ENCODE peak calls at places on chromosome 10, in four cellular contexts. N, X, P and R are unnamed samples.

GRCh38 chr10:34565934-34566333 is 249.2 kb downstream of the PARD3 start:
- DNase-seq in X (no peak), N (no peak), P (peak), R (peak)

GRCh38 chr10:120511165-120511564 is 54.1 kb downstream of the PLPP4 start:
- DNase-seq in P (peak), X (no peak), N (no peak), R (peak)

GRCh38 chr10:118798186-118798811 is 43.5 kb upstream of the CACUL1 start:
- DNase-seq in X (peak), N (no peak), P (peak), R (peak)

GRCh38 chr10:23368816-23369640 is 24.4 kb upstream of the C10orf67 start:
- DNase-seq in N (no peak), X (peak), P (no peak), R (no peak)

GRCh38 chr10:131852161-131852822 is 48.5 kb upstream of the PPP2R2D start:
- DNase-seq in N (no peak), P (no peak), X (no peak), R (no peak)

GRCh38 chr10:122487231-122487765 is 25.9 kb downstream of the HTRA1 start:
- DNase-seq in X (peak), N (no peak), P (peak), R (no peak)

GRCh38 chr10:110002801-110003523 is 4.8 kb upstream of the ADD3 start:
- DNase-seq in N (no peak), X (no peak), P (no peak), R (no peak)

GRCh38 chr10:100934084-100934659 is 21.4 kb downstream of the SLF2 start:
- DNase-seq in X (peak), N (no peak), P (no peak), R (peak)

GRCh38 chr10:128927389-128927788 is 539.7 kb upstream of the MGMT start:
- DNase-seq in P (no peak), X (no peak), N (peak), R (peak)

GRCh38 chr10:73967022-73967429 is 30.9 kb upstream of the VCL start:
- DNase-seq in N (no peak), P (no peak), X (no peak), R (no peak)

GRCh38 chr10:108180883-108181282 is 1016.4 kb upstream of the SORCS1 start:
- DNase-seq in P (peak), X (peak), N (no peak), R (no peak)

GRCh38 chr10:67767245-67767644 is 70.7 kb downstream of the DNAJC12 start:
- DNase-seq in X (no peak), P (no peak), N (no peak), R (no peak)

GRCh38 chr10:43960981-43961380 is 312.3 kb upstream of the ZNF32 start:
- DNase-seq in N (no peak), X (no peak), P (no peak), R (no peak)

GRCh38 chr10:96850825-96851224 is 18.7 kb downstream of the LCOR start:
- DNase-seq in N (no peak), P (peak), X (peak), R (peak)

GRCh38 chr10:47361293-47361692 is 13.1 kb downstream of the RBP3 start:
- DNase-seq in N (no peak), P (peak), X (peak), R (peak)

GRCh38 chr10:128280271-128280670 is 154.0 kb upstream of the MKI67 start:
- DNase-seq in X (no peak), N (no peak), P (no peak), R (no peak)

GRCh38 chr10:50645241-50645640 is 21.5 kb upstream of the SGMS1 start:
- DNase-seq in P (no peak), X (no peak), N (no peak), R (no peak)

GRCh38 chr10:122207596-122207995 is 63.5 kb upstream of the BTBD16 start:
- DNase-seq in P (no peak), X (peak), N (no peak), R (peak)

GRCh38 chr10:60910543-60910942 is 33.4 kb downstream of the RHOBTB1 start:
- DNase-seq in P (no peak), X (no peak), N (peak), R (peak)

GRCh38 chr10:89327803-89328441 is at the start of gene IFIT3:
- DNase-seq in N (peak), X (peak), P (peak), R (peak)

DNA sequence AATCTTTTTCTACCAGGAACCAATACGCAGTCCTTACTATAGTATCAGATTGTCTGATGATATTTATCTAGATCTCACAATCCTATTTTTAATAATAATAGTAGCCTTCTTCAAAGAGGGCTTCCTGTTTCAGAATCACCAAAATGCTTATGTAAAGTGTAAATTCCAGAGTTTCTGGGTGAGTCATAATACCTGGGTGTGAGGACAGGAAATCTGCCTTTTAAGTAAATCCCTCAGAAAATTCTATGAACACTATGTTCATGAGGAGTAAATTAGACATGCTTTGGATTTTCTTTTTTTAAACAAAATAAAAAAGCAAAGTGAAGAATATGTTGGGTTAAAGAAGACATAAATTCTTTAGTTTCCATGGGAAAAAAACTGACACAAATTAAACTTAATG is 20.5 kb downstream of the DKK1 start:
- DNase-seq in N (no peak), X (peak), P (peak), R (peak)
- H3K4me3 ChIP-seq in N (no peak), X (no peak), P (no peak), R (no peak)

DNA sequence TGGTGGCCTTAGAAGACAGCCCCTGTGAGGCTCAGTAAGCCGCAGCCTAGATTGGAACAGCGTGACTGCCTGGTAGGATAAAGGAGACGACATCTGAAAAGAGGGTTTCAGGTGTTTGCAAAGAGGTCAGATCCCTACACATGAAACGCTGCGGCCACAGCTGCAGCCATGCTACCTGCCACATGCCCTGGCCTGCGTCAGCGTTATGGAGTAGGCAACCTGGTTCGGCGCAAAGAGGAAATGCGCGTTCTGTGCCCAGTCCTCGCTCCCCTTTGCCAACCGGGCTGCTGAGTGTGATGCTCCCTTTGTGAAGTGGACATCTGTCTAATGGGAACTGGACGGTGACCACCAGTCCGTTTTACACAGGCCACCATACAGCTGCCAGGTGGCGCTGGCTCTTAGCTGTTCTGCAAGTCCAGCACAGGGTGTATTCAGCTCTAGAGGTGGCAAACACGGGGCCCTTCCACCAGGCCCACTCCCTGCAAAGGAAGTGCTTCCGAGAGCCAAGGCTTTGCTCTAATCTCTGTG is 160.3 kb downstream of the CELF2 start:
- DNase-seq in X (no peak), N (no peak), P (no peak), R (no peak)
- TF ChIP-seq CTCF in X (no peak), N (no peak), P (no peak), R (no peak)

GRCh38 chr10:79424221-79425073 is 21.0 kb downstream of the ZCCHC24 start:
- DNase-seq in P (peak), X (no peak), N (peak), R (peak)
- H3K4me3 ChIP-seq in P (no peak), X (no peak), N (no peak), R (no peak)

DNA sequence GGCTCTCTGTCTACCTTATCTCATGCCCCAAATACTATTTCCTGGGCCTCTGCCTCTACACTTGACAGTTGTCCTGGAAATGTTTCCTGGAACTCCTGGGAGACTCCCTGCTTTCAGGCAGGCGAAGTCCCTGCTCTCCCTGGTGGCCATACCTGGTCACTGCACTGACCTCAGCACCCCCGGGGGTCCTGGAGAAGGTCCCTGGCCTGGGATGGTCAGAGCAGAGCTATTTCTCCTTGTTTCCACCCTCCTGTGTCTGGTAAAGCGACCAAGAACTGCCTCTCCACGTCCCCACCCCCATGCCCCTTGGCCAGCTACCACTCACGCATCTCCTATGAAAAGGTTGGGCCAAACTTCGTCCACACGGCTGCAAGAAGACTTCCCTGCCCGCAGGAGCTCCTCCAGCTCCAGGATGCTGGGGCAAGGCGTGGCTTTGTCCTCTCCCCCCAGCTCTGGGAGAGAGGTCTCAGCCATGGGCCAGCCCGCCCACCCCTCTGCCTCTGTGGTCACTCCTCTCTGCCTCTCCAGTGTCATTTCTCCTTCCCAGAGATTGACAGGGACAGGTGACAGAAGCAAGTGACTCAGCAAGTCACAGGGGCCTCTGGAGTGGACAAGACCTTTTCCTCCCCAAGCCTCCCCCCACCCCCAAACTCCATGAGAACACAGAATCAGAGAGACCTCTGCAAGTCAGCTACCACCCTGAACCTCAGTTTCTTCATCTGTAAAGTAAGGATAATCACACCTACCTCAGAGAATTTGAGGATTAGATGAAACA is 2.6 kb upstream of the SAMD8 start:
- DNase-seq in P (no peak), N (no peak), X (no peak), R (peak)
- TF ChIP-seq CTCF in P (peak), N (peak), X (peak), R (peak)

DNA sequence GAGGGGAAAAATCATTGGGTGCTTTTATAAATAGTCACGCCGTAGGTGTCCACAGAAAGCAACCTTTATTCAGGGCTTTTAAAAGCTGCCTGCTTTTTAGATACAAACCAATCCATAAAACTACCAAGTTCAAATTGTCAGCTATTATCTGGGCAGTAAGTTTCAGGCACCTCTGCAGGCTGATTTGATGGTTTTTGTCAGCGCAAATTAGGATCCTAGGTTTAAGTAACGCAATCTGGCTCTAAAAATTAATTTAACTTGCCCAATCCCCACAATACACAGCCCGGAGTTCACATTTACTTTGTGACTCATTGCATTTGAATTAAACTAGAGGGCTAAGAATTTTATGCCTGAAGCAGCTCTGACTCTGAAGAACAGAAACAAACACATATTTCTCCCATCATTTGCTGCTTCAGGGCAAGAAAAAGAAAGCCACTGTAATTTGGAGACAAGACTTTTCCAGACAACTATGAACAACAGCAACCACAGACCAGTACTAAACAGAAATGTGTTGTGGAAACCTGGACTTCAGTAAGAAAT is 43.3 kb downstream of the NRP1 start:
- DNase-seq in N (no peak), P (peak), X (peak), R (peak)
- H3K4me3 ChIP-seq in N (no peak), P (no peak), X (no peak), R (no peak)

DNA sequence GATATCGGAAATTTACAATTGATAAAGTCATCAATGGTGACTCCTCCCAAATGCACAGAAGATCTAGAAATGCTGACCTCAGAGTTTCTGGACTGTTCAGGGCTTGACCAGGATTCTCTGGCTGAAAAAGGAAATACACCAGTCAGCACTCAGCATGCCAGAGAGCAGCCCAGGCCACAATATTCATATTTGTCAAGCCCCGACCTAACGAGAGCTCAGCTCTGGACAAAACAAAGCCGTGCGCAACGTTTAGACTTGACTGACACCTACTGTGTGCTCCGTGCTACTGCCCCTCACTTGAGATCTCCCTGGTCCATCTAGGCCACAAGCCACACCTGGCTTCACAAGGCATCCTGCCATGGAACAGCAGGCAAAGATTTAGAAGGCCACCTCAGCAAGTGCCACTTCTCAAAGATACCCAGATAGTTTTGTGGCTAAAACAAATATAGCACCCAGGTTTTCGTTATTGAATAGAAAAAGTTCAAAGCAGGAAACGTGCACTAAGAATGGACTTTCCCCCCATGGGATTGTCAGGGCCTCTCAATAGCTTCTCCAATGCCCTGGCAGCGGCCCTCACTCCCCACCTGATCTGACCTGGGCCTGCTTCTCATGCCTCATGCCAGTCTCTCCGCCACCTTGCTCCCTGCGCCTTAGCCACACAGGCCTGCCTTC is 218.3 kb downstream of the FAM107B start:
- DNase-seq in N (no peak), P (no peak), X (no peak), R (no peak)
- TF ChIP-seq CTCF in N (no peak), P (peak), X (no peak), R (no peak)

GRCh38 chr10:114100848-114101741 is 57.4 kb downstream of the ADRB1 start:
- DNase-seq in X (peak), P (peak), N (no peak), R (peak)
- H3K4me3 ChIP-seq in X (peak), P (peak), N (peak), R (peak)

GRCh38 chr10:6163364-6164270 is 39.1 kb upstream of the PFKFB3 start:
- DNase-seq in N (peak), P (peak), X (peak), R (peak)
- TF ChIP-seq CTCF in N (no peak), P (no peak), X (no peak), R (no peak)

GRCh38 chr10:111081595-111081994 is 4.8 kb downstream of the ADRA2A start:
- DNase-seq in N (no peak), X (no peak), P (no peak), R (no peak)

GRCh38 chr10:111078505-111079185 is 1.8 kb downstream of the ADRA2A start:
- DNase-seq in X (no peak), P (no peak), N (no peak), R (no peak)

GRCh38 chr10:111079781-111080180 is 3.0 kb downstream of the ADRA2A start:
- DNase-seq in X (no peak), N (no peak), P (no peak), R (no peak)

GRCh38 chr10:111079241-111079760 is 2.5 kb downstream of the ADRA2A start:
- DNase-seq in X (no peak), N (no peak), P (no peak), R (no peak)

GRCh38 chr10:111080224-111080623 is 3.4 kb downstream of the ADRA2A start:
- DNase-seq in X (no peak), P (no peak), N (no peak), R (no peak)
- H3K4me3 ChIP-seq in X (no peak), P (no peak), N (peak), R (no peak)